ENCODE peak calls at places on chromosomes 4 and X, in eight cellular contexts. M is mammary epithelial cell, O is HepG2, I is neural progenitor cell, N is PC-9, Q is osteoblast, R is H9, L is HCT116. K is an unnamed sample.

GRCh38 chr4:184845367-184846011 is 19.7 kb upstream of the ACSL1 start:
- DNase-seq in M (peak), O (peak), I (no peak), N (peak), Q (no peak), R (no peak), L (no peak), K (peak)

GRCh38 chr4:183295711-183296110 is 24.4 kb downstream of the CLDN22 start:
- DNase-seq in M (no peak), O (no peak), I (no peak), N (no peak), Q (no peak), R (no peak), L (no peak), K (no peak)

GRCh38 chrX:77441479-77441878 is 5.7 kb upstream of the FGF16 start:
- DNase-seq in M (no peak), O (no peak), I (no peak), N (no peak), Q (no peak), R (no peak), L (no peak), K (no peak)

GRCh38 chr4:82678046-82678445 is 116.3 kb upstream of the TMEM150C start:
- DNase-seq in M (no peak), O (no peak), I (no peak), N (no peak), Q (no peak), R (no peak), L (no peak), K (no peak)

GRCh38 chr4:8181844-8182243 is 17.2 kb upstream of the SH3TC1 start:
- DNase-seq in M (no peak), O (no peak), I (no peak), N (peak), Q (peak), R (no peak), L (no peak), K (no peak)

GRCh38 chr4:163330828-163331628 is 1.4 kb downstream of the NPY1R start:
- DNase-seq in M (no peak), O (no peak), I (no peak), N (no peak), Q (no peak), R (no peak), L (no peak), K (no peak)

GRCh38 chr4:104752337-104752736 is 257.6 kb upstream of the CXXC4 start:
- DNase-seq in M (no peak), O (no peak), I (no peak), N (no peak), Q (no peak), R (no peak), L (no peak), K (no peak)

GRCh38 chr4:181854142-181854541 is 389.1 kb upstream of the TENM3 start:
- DNase-seq in M (peak), O (no peak), I (no peak), N (no peak), Q (no peak), R (no peak), L (no peak), K (peak)

GRCh38 chrX:24838624-24839023 is 144.9 kb downstream of the POLA1 start:
- DNase-seq in M (peak), O (no peak), I (peak), N (peak), Q (no peak), R (no peak), L (no peak), K (no peak)

GRCh38 chr4:51963871-51964513 is 56.2 kb downstream of the LRRC66 start:
- DNase-seq in M (no peak), O (no peak), I (no peak), N (no peak), Q (peak), R (no peak), L (no peak), K (no peak)

GRCh38 chr4:151099976-151100417 is 569 bp downstream of the RPS3A start:
- DNase-seq in M (peak), O (no peak), I (no peak), N (no peak), Q (no peak), R (no peak), L (no peak), K (no peak)

GRCh38 chr4:155249036-155249566 is 40.7 kb downstream of the NPY2R start:
- DNase-seq in M (no peak), O (no peak), I (peak), N (no peak), Q (no peak), R (no peak), L (no peak), K (no peak)

GRCh38 chr4:87041142-87041541 is 106.3 kb downstream of the AFF1 start:
- DNase-seq in M (no peak), O (no peak), I (no peak), N (no peak), Q (no peak), R (no peak), L (no peak), K (no peak)

GRCh38 chr4:7154351-7154981 is 37.9 kb upstream of the SORCS2 start:
- DNase-seq in M (no peak), O (no peak), I (no peak), N (no peak), Q (peak), R (no peak), L (no peak), K (no peak)

GRCh38 chr4:73897380-73898136 is 28.4 kb downstream of the CXCL1 start:
- DNase-seq in M (peak), O (no peak), I (no peak), N (no peak), Q (no peak), R (no peak), L (no peak), K (no peak)

GRCh38 chr4:5967783-5968182 is 50.4 kb downstream of the C4orf50 start:
- DNase-seq in M (no peak), O (no peak), I (no peak), N (no peak), Q (no peak), R (no peak), L (no peak), K (no peak)

GRCh38 chr4:80918004-80918403 is 112.5 kb upstream of the BMP3 start:
- DNase-seq in M (peak), O (no peak), I (no peak), N (no peak), Q (no peak), R (no peak), L (no peak), K (no peak)

GRCh38 chr4:176270669-176271068 is 1.6 kb upstream of the ASB5 start:
- DNase-seq in M (peak), O (peak), I (no peak), N (peak), Q (peak), R (no peak), L (peak), K (peak)

GRCh38 chr4:59966758-59967157 is 1233.4 kb upstream of the ADGRL3 start:
- DNase-seq in M (no peak), O (no peak), I (no peak), N (no peak), Q (no peak), R (no peak), L (no peak), K (no peak)

GRCh38 chrX:5681159-5681558 is 547.5 kb downstream of the NLGN4X start:
- DNase-seq in M (peak), O (no peak), I (peak), N (no peak), Q (no peak), R (no peak), L (no peak), K (no peak)

GRCh38 chr4:102541708-102542107 is 40.5 kb downstream of the NFKB1 start:
- DNase-seq in M (no peak), O (no peak), I (peak), N (no peak), Q (no peak), R (peak), L (no peak), K (no peak)

GRCh38 chrX:28609917-28610613 is 22.8 kb downstream of the IL1RAPL1 start:
- DNase-seq in M (no peak), O (no peak), I (no peak), N (no peak), Q (no peak), R (no peak), L (no peak), K (no peak)

GRCh38 chr4:139665690-139666529 is at the start of gene MGST2:
- DNase-seq in M (peak), O (peak), I (peak), N (peak), Q (peak), R (peak), L (no peak), K (no peak)

GRCh38 chr4:125084608-125085007 is 230.1 kb upstream of the FAT4 start:
- DNase-seq in M (no peak), O (no peak), I (no peak), N (no peak), Q (no peak), R (no peak), L (no peak), K (no peak)

GRCh38 chr4:127698789-127699200 is 31.4 kb upstream of the SLC25A31 start:
- DNase-seq in M (peak), O (no peak), I (no peak), N (peak), Q (peak), R (no peak), L (peak), K (no peak)

GRCh38 chr4:182881928-182882327 is 35.3 kb downstream of the DCTD start:
- DNase-seq in M (no peak), O (no peak), I (no peak), N (no peak), Q (no peak), R (no peak), L (no peak), K (no peak)

GRCh38 chrX:13717697-13718483 is 16.5 kb downstream of the TRAPPC2 start:
- DNase-seq in M (no peak), O (no peak), I (no peak), N (no peak), Q (no peak), R (no peak), L (no peak), K (no peak)

GRCh38 chrX:118948270-118948669 is 26.1 kb upstream of the LONRF3 start:
- DNase-seq in M (no peak), O (no peak), I (no peak), N (no peak), Q (no peak), R (no peak), L (no peak), K (no peak)

GRCh38 chrX:78035061-78035460 is 65.6 kb upstream of the PGAM4 start:
- DNase-seq in M (no peak), O (no peak), I (no peak), N (no peak), Q (no peak), R (no peak), L (no peak), K (no peak)

GRCh38 chr4:140743194-140743931 is 12.8 kb downstream of the TBC1D9 start:
- DNase-seq in M (peak), O (peak), I (peak), N (peak), Q (peak), R (no peak), L (no peak), K (no peak)

GRCh38 chrX:18424482-18425198 is 768 bp upstream of the CDKL5 start:
- DNase-seq in M (peak), O (no peak), I (peak), N (no peak), Q (no peak), R (peak), L (no peak), K (no peak)

GRCh38 chr4:147157860-147158701 is 212.4 kb upstream of the TTC29 start:
- DNase-seq in M (no peak), O (peak), I (peak), N (peak), Q (peak), R (peak), L (no peak), K (no peak)

GRCh38 chr4:105155426-105155825 is 8.8 kb downstream of the TET2 start:
- DNase-seq in M (no peak), O (no peak), I (no peak), N (no peak), Q (no peak), R (no peak), L (no peak), K (no peak)

GRCh38 chr4:81142744-81143143 is 72.3 kb downstream of the PRKG2 start:
- DNase-seq in M (peak), O (no peak), I (no peak), N (no peak), Q (no peak), R (no peak), L (no peak), K (no peak)

GRCh38 chr4:168908859-168909390 is 101.1 kb downstream of the CBR4 start:
- DNase-seq in M (no peak), O (no peak), I (no peak), N (no peak), Q (no peak), R (no peak), L (no peak), K (no peak)

GRCh38 chr4:15118281-15118680 is 116.0 kb downstream of the CPEB2 start:
- DNase-seq in M (no peak), O (peak), I (no peak), N (no peak), Q (no peak), R (no peak), L (no peak), K (no peak)

GRCh38 chr4:101527186-101527585 is 179.9 kb upstream of the PPP3CA start:
- DNase-seq in M (peak), O (no peak), I (no peak), N (no peak), Q (no peak), R (no peak), L (no peak), K (no peak)

GRCh38 chr4:123749408-123749807 is 352.8 kb downstream of the SPRY1 start:
- DNase-seq in M (no peak), O (no peak), I (no peak), N (no peak), Q (no peak), R (no peak), L (no peak), K (no peak)

GRCh38 chr4:25756503-25756902 is 100.9 kb downstream of the SLC34A2 start:
- DNase-seq in M (no peak), O (peak), I (peak), N (no peak), Q (no peak), R (no peak), L (no peak), K (no peak)
- H3K27ac ChIP-seq in M (no peak), O (no peak), I (no peak), N (no peak), Q (no peak), R (no peak), L (no peak), K (no peak)

DNA sequence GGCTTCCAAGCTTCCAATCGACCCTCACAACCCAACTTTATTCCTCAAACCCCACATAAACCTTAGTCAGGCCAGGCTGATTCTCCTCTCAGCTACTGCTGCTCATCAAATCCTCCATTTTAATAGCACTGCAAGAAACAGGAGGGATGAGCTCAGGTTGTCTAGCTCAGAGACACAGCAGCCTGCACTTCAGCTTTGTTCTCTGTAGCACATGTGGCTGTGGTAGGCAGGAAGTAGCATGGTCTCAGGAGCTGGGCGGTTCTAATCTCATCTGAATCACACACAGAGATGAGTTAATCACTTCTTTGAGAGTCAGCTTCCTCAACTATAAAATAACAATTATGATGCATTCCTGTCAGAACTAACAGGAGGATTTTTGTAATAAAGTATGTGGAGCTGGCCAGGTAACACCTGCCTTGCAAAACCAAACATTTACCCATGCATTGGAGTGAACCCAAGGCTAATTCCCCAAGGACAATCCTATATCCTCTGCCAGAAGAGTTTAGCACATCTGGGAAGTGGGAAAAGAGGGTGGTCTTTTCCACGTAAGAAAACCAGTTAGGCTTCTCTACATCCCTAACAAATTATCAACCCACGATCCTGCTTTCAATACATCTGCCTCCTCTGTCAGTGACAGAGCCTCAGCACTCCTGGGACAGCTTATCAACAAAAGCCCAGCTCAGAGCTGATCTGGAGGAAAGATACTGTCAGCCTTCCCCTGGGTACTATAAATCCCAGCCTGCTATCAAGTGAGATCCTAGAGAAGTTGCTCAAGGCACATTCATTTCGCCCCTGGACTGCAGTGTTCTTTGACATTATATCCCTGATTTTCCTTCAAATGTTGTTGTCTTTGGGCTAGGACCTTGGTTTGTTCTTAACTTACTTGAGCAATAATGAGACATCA is 32.8 kb downstream of the ELOVL6 start:
- DNase-seq in M (peak), O (no peak), I (peak), N (no peak), Q (peak), R (no peak), L (peak), K (peak)
- H2AFZ ChIP-seq in M (peak), O (no peak), I (no peak), N (peak), Q (no peak), R (no peak), L (no peak), K (no peak)

GRCh38 chr4:152973614-152974200 is 37.6 kb downstream of the FHDC1 start:
- DNase-seq in M (no peak), O (no peak), I (no peak), N (no peak), Q (no peak), R (no peak), L (no peak), K (no peak)

GRCh38 chr4:152971053-152971452 is 34.9 kb downstream of the FHDC1 start:
- DNase-seq in M (no peak), O (no peak), I (no peak), N (no peak), Q (no peak), R (no peak), L (no peak), K (no peak)

GRCh38 chr4:152970102-152970820 is 34.1 kb downstream of the FHDC1 start:
- DNase-seq in M (peak), O (no peak), I (no peak), N (peak), Q (peak), R (no peak), L (no peak), K (peak)

GRCh38 chr4:152974732-152975614 is 38.9 kb downstream of the FHDC1 start:
- DNase-seq in M (no peak), O (no peak), I (no peak), N (no peak), Q (no peak), R (peak), L (no peak), K (no peak)

GRCh38 chr4:152972821-152973613 is 36.9 kb downstream of the FHDC1 start:
- DNase-seq in M (peak), O (no peak), I (no peak), N (peak), Q (peak), R (peak), L (no peak), K (no peak)
- H3K27ac ChIP-seq in M (peak), O (no peak), I (no peak), N (peak), Q (peak), R (no peak), L (no peak), K (no peak)

DNA sequence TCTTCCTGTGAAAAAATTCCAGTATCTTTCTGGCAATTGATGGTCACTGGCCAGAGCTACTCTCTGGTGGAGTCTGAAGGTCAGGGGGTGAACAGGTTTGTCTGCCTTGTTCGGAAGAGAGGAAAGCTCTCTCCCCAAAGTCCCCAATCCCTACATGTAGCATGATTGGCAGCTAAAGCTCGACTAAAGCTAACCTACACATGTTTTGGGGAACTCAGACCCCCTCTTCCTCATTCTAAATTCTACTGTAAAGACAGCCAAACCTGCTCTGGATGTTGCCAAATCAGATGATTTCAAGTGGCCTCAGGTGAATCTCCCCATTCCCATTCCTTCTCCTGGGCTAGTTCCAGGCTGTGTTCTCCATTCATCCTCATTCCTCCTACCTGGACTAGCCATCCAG is 84.1 kb downstream of the MSN start:
- DNase-seq in M (no peak), O (no peak), I (no peak), N (no peak), Q (no peak), R (no peak), L (no peak), K (no peak)
- H2AFZ ChIP-seq in M (no peak), O (no peak), I (no peak), N (no peak), Q (no peak), R (no peak), L (no peak), K (no peak)

DNA sequence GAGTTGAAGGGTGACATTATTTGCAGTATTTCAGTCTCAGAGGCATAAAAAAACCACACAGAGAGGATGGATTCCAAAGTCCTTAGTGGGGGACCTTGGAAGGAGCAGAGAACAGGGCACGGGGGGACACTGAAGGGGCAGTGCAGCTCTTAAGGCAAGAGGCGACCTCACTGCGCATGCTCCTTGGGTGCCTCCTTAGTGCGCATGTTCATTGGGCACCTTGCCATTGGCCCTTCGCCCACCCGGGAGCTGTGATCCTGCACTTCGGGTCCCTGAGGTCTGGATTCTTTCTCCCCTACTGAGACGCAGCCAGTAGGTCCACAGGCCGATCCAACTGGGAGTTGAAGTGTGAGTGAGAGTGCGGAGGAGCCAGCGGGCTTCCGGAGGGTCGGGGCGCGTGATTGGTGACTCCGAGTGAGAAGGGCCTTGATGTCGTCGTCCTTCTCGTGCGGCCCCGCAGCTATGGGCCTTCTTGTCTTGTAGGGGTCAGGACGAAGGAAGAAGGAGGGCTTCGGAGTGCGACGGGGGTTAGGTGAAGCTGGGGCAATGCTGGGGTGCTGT is at the start of gene XAGE5:
- DNase-seq in M (no peak), O (no peak), I (no peak), N (no peak), Q (no peak), R (no peak), L (no peak), K (no peak)
- H3K27ac ChIP-seq in M (no peak), O (no peak), I (no peak), N (no peak), Q (no peak), R (no peak), L (no peak), K (no peak)

GRCh38 chrX:79181401-79181800 is 36.9 kb downstream of the GPR174 start:
- DNase-seq in M (no peak), O (no peak), I (no peak), N (no peak), Q (no peak), R (no peak), L (no peak), K (no peak)
- H2AFZ ChIP-seq in M (no peak), O (no peak), I (no peak), N (no peak), Q (no peak), R (no peak), L (no peak), K (no peak)

K was measured in keratinocyte.